ENCODE peak calls at places on chromosomes 11 and 22, in ten cellular contexts. One of them, this sample, is unnamed.

GRCh38 chr11:12981879-12982531 is 27.1 kb upstream of the RASSF10 start:
- DNase-seq in endodermal cell: no peak
- DNase-seq in skeletal muscle cell: no peak
- DNase-seq in heart right ventricle: no peak
- DNase-seq in Peyer's patch: no peak
- DNase-seq in upper lobe of left lung: no peak
- DNase-seq in stomach: no peak
- DNase-seq in upper lobe of right lung: no peak
- DNase-seq in thoracic aorta: no peak
- DNase-seq in neural progenitor cell: no peak
- DNase-seq in this sample: no peak

GRCh38 chr11:8744423-8744822 is 61.8 kb downstream of the RPL27A start:
- DNase-seq in endodermal cell: no peak
- DNase-seq in skeletal muscle cell: no peak
- DNase-seq in heart right ventricle: no peak
- DNase-seq in Peyer's patch: no peak
- DNase-seq in upper lobe of left lung: no peak
- DNase-seq in stomach: no peak
- DNase-seq in upper lobe of right lung: no peak
- DNase-seq in thoracic aorta: no peak
- DNase-seq in neural progenitor cell: no peak
- DNase-seq in this sample: no peak

GRCh38 chr22:32848226-32848625 is 46.7 kb downstream of the TIMP3 start:
- DNase-seq in endodermal cell: no peak
- DNase-seq in skeletal muscle cell: no peak
- DNase-seq in heart right ventricle: no peak
- DNase-seq in Peyer's patch: no peak
- DNase-seq in upper lobe of left lung: no peak
- DNase-seq in stomach: no peak
- DNase-seq in upper lobe of right lung: no peak
- DNase-seq in thoracic aorta: no peak
- DNase-seq in neural progenitor cell: no peak
- DNase-seq in this sample: no peak

GRCh38 chr11:35083181-35084061 is 55.5 kb upstream of the CD44 start:
- DNase-seq in endodermal cell: peak
- DNase-seq in skeletal muscle cell: peak
- DNase-seq in heart right ventricle: peak
- DNase-seq in Peyer's patch: peak
- DNase-seq in upper lobe of left lung: no peak
- DNase-seq in stomach: peak
- DNase-seq in upper lobe of right lung: peak
- DNase-seq in thoracic aorta: peak
- DNase-seq in neural progenitor cell: peak
- DNase-seq in this sample: peak

GRCh38 chr22:30245985-30246901 is at the start of gene LIF:
- DNase-seq in endodermal cell: peak
- DNase-seq in skeletal muscle cell: no peak
- DNase-seq in heart right ventricle: no peak
- DNase-seq in Peyer's patch: peak
- DNase-seq in upper lobe of left lung: peak
- DNase-seq in stomach: no peak
- DNase-seq in upper lobe of right lung: no peak
- DNase-seq in thoracic aorta: no peak
- DNase-seq in neural progenitor cell: peak
- DNase-seq in this sample: no peak

GRCh38 chr11:82869657-82870056 is 30.6 kb downstream of the PRCP start:
- DNase-seq in endodermal cell: no peak
- DNase-seq in skeletal muscle cell: no peak
- DNase-seq in heart right ventricle: no peak
- DNase-seq in Peyer's patch: no peak
- DNase-seq in upper lobe of left lung: no peak
- DNase-seq in stomach: no peak
- DNase-seq in upper lobe of right lung: no peak
- DNase-seq in thoracic aorta: no peak
- DNase-seq in neural progenitor cell: no peak
- DNase-seq in this sample: no peak

GRCh38 chr11:130635937-130636336 is 187.5 kb downstream of the ADAMTS15 start:
- DNase-seq in endodermal cell: no peak
- DNase-seq in skeletal muscle cell: no peak
- DNase-seq in heart right ventricle: no peak
- DNase-seq in Peyer's patch: no peak
- DNase-seq in upper lobe of left lung: no peak
- DNase-seq in stomach: no peak
- DNase-seq in upper lobe of right lung: no peak
- DNase-seq in thoracic aorta: no peak
- DNase-seq in neural progenitor cell: no peak
- DNase-seq in this sample: no peak

GRCh38 chr22:25134028-25134427 is 65.6 kb upstream of the CRYBB3 start:
- DNase-seq in endodermal cell: no peak
- DNase-seq in skeletal muscle cell: no peak
- DNase-seq in heart right ventricle: no peak
- DNase-seq in Peyer's patch: no peak
- DNase-seq in upper lobe of left lung: no peak
- DNase-seq in stomach: peak
- DNase-seq in upper lobe of right lung: no peak
- DNase-seq in thoracic aorta: no peak
- DNase-seq in neural progenitor cell: no peak
- DNase-seq in this sample: no peak

GRCh38 chr11:62687508-62688396 is 1.6 kb downstream of the LRRN4CL start:
- DNase-seq in endodermal cell: peak
- DNase-seq in skeletal muscle cell: no peak
- DNase-seq in heart right ventricle: no peak
- DNase-seq in Peyer's patch: no peak
- DNase-seq in upper lobe of left lung: peak
- DNase-seq in stomach: no peak
- DNase-seq in upper lobe of right lung: no peak
- DNase-seq in thoracic aorta: no peak
- DNase-seq in neural progenitor cell: no peak
- DNase-seq in this sample: no peak

GRCh38 chr11:120482149-120482548 is 29.4 kb upstream of the GRIK4 start:
- DNase-seq in endodermal cell: no peak
- DNase-seq in skeletal muscle cell: no peak
- DNase-seq in heart right ventricle: no peak
- DNase-seq in Peyer's patch: no peak
- DNase-seq in upper lobe of left lung: no peak
- DNase-seq in stomach: no peak
- DNase-seq in upper lobe of right lung: no peak
- DNase-seq in thoracic aorta: no peak
- DNase-seq in neural progenitor cell: no peak
- DNase-seq in this sample: no peak

GRCh38 chr11:127843483-127844396 is 743.6 kb downstream of the ETS1 start:
- DNase-seq in endodermal cell: peak
- DNase-seq in skeletal muscle cell: peak
- DNase-seq in heart right ventricle: peak
- DNase-seq in Peyer's patch: peak
- DNase-seq in upper lobe of left lung: no peak
- DNase-seq in stomach: peak
- DNase-seq in upper lobe of right lung: peak
- DNase-seq in thoracic aorta: peak
- DNase-seq in neural progenitor cell: peak
- DNase-seq in this sample: peak

GRCh38 chr11:86706341-86707131 is 34.1 kb upstream of the ME3 start:
- DNase-seq in endodermal cell: no peak
- DNase-seq in skeletal muscle cell: no peak
- DNase-seq in heart right ventricle: no peak
- DNase-seq in Peyer's patch: no peak
- DNase-seq in upper lobe of left lung: no peak
- DNase-seq in stomach: no peak
- DNase-seq in upper lobe of right lung: no peak
- DNase-seq in thoracic aorta: no peak
- DNase-seq in neural progenitor cell: no peak
- DNase-seq in this sample: no peak

DNA sequence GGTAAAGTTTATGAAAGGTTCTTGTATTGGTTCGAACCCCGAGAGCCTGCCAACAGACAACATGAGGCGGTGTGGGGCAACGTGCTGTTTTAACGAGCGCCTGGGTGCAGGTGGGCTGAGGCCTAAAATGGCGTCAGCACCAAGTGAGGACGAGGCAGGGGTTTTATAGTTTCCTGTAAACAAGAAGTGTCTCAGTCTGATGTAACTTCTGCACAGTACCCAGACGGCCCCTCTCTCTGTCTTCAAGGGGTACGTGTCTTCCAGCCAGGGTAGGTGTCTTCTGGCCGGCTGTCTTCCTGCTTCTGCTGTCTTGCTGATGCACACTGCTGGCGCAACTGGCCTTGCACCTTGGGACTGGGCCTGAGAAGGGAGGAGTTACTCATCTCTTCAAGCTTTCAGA is 2.7 kb downstream of the PPFIBP2 start:
- DNase-seq in endodermal cell: no peak
- DNase-seq in skeletal muscle cell: no peak
- DNase-seq in heart right ventricle: no peak
- DNase-seq in Peyer's patch: peak
- DNase-seq in upper lobe of left lung: peak
- DNase-seq in stomach: no peak
- DNase-seq in upper lobe of right lung: no peak
- DNase-seq in thoracic aorta: no peak
- DNase-seq in neural progenitor cell: no peak
- DNase-seq in this sample: no peak
- H3K4me3 ChIP-seq in endodermal cell: peak
- H3K4me3 ChIP-seq in skeletal muscle cell: no peak
- H3K4me3 ChIP-seq in heart right ventricle: no peak
- H3K4me3 ChIP-seq in Peyer's patch: no peak
- H3K4me3 ChIP-seq in upper lobe of left lung: no peak
- H3K4me3 ChIP-seq in stomach: no peak
- H3K4me3 ChIP-seq in upper lobe of right lung: no peak
- H3K4me3 ChIP-seq in thoracic aorta: no peak
- H3K4me3 ChIP-seq in neural progenitor cell: no peak
- H3K4me3 ChIP-seq in this sample: no peak

DNA sequence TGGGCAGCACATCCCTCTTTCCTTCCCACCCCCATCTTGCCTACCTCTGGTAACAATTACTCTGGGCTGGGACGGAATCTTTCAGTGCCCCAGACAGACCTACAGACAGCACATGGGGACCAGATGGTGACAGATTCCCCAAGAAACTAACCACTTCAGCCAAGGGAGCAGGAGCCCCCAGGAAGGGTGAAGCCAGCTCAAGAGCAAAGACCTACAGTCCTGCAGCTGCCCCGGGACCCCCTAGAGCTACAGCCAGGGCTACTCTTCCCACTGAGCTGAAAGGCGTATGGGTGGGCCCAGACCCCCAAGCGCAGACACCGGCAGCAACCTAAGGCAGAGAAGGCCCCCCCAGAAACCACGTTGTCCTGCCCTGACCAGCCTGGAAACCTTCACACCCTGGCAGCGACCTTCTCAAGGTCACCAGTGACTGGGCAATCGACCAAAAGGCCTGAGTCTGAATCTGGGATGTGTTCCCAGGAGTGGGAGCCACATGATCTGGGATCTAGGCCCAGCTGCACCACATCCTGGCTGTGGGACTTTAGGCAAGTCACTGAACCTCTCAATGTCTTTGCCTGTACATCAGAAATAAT is 65.8 kb downstream of the LRRC32 start:
- DNase-seq in endodermal cell: no peak
- DNase-seq in skeletal muscle cell: no peak
- DNase-seq in heart right ventricle: peak
- DNase-seq in Peyer's patch: no peak
- DNase-seq in upper lobe of left lung: no peak
- DNase-seq in stomach: peak
- DNase-seq in upper lobe of right lung: no peak
- DNase-seq in thoracic aorta: no peak
- DNase-seq in neural progenitor cell: no peak
- DNase-seq in this sample: peak
- H3K4me3 ChIP-seq in endodermal cell: no peak
- H3K4me3 ChIP-seq in skeletal muscle cell: no peak
- H3K4me3 ChIP-seq in heart right ventricle: no peak
- H3K4me3 ChIP-seq in Peyer's patch: no peak
- H3K4me3 ChIP-seq in upper lobe of left lung: no peak
- H3K4me3 ChIP-seq in stomach: no peak
- H3K4me3 ChIP-seq in upper lobe of right lung: no peak
- H3K4me3 ChIP-seq in thoracic aorta: no peak
- H3K4me3 ChIP-seq in neural progenitor cell: no peak
- H3K4me3 ChIP-seq in this sample: no peak

GRCh38 chr11:122659676-122660571 is 4.4 kb downstream of the UBASH3B start:
- DNase-seq in endodermal cell: no peak
- DNase-seq in skeletal muscle cell: no peak
- DNase-seq in heart right ventricle: no peak
- DNase-seq in Peyer's patch: no peak
- DNase-seq in upper lobe of left lung: no peak
- DNase-seq in stomach: no peak
- DNase-seq in upper lobe of right lung: no peak
- DNase-seq in thoracic aorta: no peak
- DNase-seq in neural progenitor cell: no peak
- DNase-seq in this sample: no peak
- H3K4me3 ChIP-seq in endodermal cell: no peak
- H3K4me3 ChIP-seq in skeletal muscle cell: no peak
- H3K4me3 ChIP-seq in heart right ventricle: no peak
- H3K4me3 ChIP-seq in Peyer's patch: no peak
- H3K4me3 ChIP-seq in upper lobe of left lung: no peak
- H3K4me3 ChIP-seq in stomach: no peak
- H3K4me3 ChIP-seq in upper lobe of right lung: no peak
- H3K4me3 ChIP-seq in thoracic aorta: no peak
- H3K4me3 ChIP-seq in neural progenitor cell: no peak
- H3K4me3 ChIP-seq in this sample: no peak

DNA sequence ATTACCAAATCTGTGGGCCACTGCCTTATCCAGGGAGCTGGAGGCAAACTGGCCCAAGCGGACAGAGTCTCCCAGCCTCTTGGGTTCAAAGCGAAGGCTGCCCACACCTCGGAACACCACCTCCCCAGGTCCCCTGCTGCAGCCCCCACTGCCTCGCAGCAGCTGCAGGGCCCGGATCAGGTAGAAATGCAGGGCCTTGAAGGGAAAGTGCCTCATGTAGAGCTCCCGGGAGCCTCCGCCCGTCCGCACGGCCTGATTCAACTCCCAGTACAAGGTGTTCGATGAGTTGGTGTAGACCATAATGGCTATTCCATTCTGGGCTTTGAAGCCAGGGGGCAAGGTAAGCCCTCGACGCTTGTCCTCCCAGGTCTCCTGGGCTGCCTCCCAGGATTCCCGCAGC is 2.0 kb downstream of the ART5 start:
- DNase-seq in endodermal cell: no peak
- DNase-seq in skeletal muscle cell: no peak
- DNase-seq in heart right ventricle: no peak
- DNase-seq in Peyer's patch: no peak
- DNase-seq in upper lobe of left lung: peak
- DNase-seq in stomach: no peak
- DNase-seq in upper lobe of right lung: no peak
- DNase-seq in thoracic aorta: no peak
- DNase-seq in neural progenitor cell: no peak
- DNase-seq in this sample: no peak
- H3K4me3 ChIP-seq in endodermal cell: no peak
- H3K4me3 ChIP-seq in skeletal muscle cell: no peak
- H3K4me3 ChIP-seq in heart right ventricle: no peak
- H3K4me3 ChIP-seq in Peyer's patch: no peak
- H3K4me3 ChIP-seq in upper lobe of left lung: no peak
- H3K4me3 ChIP-seq in stomach: no peak
- H3K4me3 ChIP-seq in upper lobe of right lung: no peak
- H3K4me3 ChIP-seq in thoracic aorta: no peak
- H3K4me3 ChIP-seq in neural progenitor cell: no peak
- H3K4me3 ChIP-seq in this sample: no peak

DNA sequence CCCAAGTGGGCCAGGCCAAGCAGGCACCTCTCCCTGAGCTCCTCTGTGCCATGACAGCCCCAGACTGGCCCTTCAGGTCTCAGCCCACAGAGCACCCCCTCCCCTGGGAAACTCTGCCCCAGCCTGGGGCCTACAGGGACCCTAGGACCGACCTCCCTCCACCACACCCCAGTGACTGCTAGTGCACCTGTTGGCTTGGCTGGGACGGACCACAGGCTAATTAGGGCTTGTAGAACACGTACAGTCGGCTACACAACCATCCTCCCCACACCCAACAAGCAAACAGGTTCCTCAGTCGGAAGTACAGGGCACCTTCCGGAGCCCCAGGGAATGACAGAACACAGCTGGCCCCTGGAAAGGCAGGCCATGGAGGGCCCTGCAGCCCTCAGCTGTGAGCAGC is 4.3 kb downstream of the SBF1 start:
- DNase-seq in endodermal cell: no peak
- DNase-seq in skeletal muscle cell: no peak
- DNase-seq in heart right ventricle: no peak
- DNase-seq in Peyer's patch: peak
- DNase-seq in upper lobe of left lung: no peak
- DNase-seq in stomach: no peak
- DNase-seq in upper lobe of right lung: no peak
- DNase-seq in thoracic aorta: no peak
- DNase-seq in neural progenitor cell: no peak
- DNase-seq in this sample: no peak
- H3K4me3 ChIP-seq in endodermal cell: no peak
- H3K4me3 ChIP-seq in skeletal muscle cell: no peak
- H3K4me3 ChIP-seq in heart right ventricle: no peak
- H3K4me3 ChIP-seq in Peyer's patch: no peak
- H3K4me3 ChIP-seq in upper lobe of left lung: no peak
- H3K4me3 ChIP-seq in stomach: no peak
- H3K4me3 ChIP-seq in upper lobe of right lung: no peak
- H3K4me3 ChIP-seq in thoracic aorta: no peak
- H3K4me3 ChIP-seq in neural progenitor cell: no peak
- H3K4me3 ChIP-seq in this sample: no peak